ENCODE peak calls at places on chromosome 4, in five cellular contexts. Q is RWPE1, E is neural crest cell, O is lower leg skin, U is AG04450. A is an unnamed sample.

GRCh38 chr4:89123418-89123817 is 12.1 kb downstream of the TIGD2 start:
- DNase-seq in Q (peak), E (no peak), O (no peak), U (no peak), A (no peak)

GRCh38 chr4:8046925-8047541 is 107.4 kb upstream of the AFAP1 start:
- DNase-seq in Q (no peak), E (no peak), O (no peak), U (no peak), A (no peak)

GRCh38 chr4:113781439-113782040 is 20.0 kb upstream of the CAMK2D start:
- DNase-seq in Q (peak), E (no peak), O (no peak), U (no peak), A (no peak)

GRCh38 chr4:2794707-2795557 is 2.0 kb downstream of the SH3BP2 start:
- DNase-seq in Q (no peak), E (no peak), O (peak), U (no peak), A (peak)

GRCh38 chr4:72094054-72094780 is 62.4 kb downstream of the NPFFR2 start:
- DNase-seq in Q (no peak), E (no peak), O (no peak), U (no peak), A (peak)

GRCh38 chr4:112214397-112215264 is 17.0 kb upstream of the AP1AR start:
- DNase-seq in Q (peak), E (no peak), O (no peak), U (no peak), A (no peak)

GRCh38 chr4:111641813-111642579 is 503.3 kb upstream of the FAM241A start:
- DNase-seq in Q (peak), E (peak), O (peak), U (peak), A (no peak)

GRCh38 chr4:130080872-130081451 is 985.0 kb downstream of the C4orf33 start:
- DNase-seq in Q (no peak), E (no peak), O (no peak), U (no peak), A (no peak)

GRCh38 chr4:72430050-72430449 is 139.0 kb downstream of the ADAMTS3 start:
- DNase-seq in Q (no peak), E (no peak), O (no peak), U (no peak), A (no peak)

DNA sequence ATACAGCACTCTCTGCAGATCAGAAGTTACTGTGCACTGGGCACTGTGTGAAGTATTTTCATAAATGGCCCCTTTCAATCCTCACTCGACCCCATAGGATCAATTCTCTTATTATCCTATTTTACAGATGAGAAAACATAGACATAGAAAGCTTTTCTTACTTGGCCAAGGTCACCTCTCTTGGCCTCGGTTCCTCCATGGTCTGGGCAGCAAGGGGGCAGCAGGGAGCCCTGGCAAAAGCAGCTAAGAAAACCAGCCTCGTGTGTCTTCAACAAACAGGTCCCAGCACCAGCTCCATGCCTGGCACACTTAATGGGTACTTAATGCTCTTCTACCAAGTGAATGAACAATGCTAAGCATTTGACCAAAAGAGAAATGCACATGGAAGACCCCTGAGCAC is 34.4 kb downstream of the BST1 start:
- DNase-seq in Q (no peak), E (no peak), O (no peak), U (no peak), A (no peak)
- TF ChIP-seq CTCF in Q (no peak), E (no peak), O (no peak), U (no peak), A (no peak)

GRCh38 chr4:148056879-148057278 is 325.0 kb downstream of the ARHGAP10 start:
- DNase-seq in Q (peak), E (no peak), O (peak), U (no peak), A (peak)
- TF ChIP-seq CTCF in Q (no peak), E (no peak), O (no peak), U (no peak), A (peak)

DNA sequence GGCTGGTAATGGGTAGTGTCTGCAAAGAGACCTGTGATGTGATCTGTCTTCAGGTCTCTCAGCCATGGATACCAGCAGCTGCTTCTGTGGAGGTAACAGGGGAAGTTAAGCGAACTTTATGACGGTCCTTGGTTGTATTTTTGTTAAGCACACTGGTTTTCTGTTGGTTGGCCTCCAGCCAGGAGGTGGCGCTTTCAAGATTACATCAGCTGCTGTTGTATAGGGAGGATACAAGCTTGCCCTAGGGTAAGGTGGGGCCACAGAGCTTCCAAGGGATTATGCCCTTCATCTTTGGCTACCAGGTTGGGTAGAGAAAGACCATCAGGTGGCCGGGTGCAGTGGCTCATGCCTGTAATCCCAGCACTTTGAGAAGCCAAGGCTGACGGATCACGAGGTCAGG is 834.2 kb upstream of the GALNTL6 start:
- DNase-seq in Q (no peak), E (no peak), O (no peak), U (no peak), A (no peak)
- TF ChIP-seq CTCF in Q (no peak), E (no peak), O (no peak), U (no peak), A (no peak)

DNA sequence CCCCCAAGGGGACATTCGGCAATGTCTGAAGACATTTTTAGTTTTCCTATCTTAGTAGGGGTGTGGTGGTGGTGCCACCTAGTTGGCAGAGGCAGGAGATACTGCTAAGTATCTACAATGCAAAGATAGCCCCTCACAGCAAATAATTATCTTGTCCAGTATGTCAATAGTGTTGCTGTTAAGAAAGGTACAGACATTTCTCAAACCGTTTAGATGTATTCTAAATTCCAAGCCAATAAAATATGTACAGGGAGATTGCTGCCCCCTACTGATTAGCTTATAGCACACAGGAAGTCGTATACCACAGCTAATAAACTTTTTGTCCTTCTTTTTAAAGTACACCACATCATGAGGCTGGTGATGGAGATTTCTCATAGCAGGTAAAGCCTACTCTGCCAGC is 260.5 kb downstream of the TMA16 start:
- DNase-seq in Q (peak), E (no peak), O (no peak), U (no peak), A (no peak)
- TF ChIP-seq CTCF in Q (no peak), E (peak), O (no peak), U (peak), A (peak)

DNA sequence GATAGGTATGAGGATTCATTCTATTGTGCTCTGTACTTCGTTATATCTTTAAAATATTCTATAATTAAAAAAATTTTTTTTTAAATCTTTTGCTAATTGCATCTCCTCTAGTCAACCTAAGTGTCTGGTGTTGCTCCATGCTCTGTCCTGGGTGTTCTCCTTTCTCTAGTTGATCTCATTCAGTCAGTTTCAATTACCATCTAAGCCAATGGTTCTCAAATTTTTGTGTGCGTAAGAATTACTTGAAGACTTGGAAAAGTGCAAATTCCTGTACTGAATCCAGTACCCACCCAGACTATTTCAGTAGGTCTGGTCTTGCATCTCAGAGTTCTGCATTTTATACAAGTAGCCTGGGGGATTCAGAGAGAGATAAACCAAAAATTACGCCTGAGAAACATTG is 6.7 kb downstream of the TMPRSS11D start:
- DNase-seq in Q (no peak), E (no peak), O (no peak), U (no peak), A (no peak)
- TF ChIP-seq CTCF in Q (no peak), E (no peak), O (no peak), U (no peak), A (no peak)

DNA sequence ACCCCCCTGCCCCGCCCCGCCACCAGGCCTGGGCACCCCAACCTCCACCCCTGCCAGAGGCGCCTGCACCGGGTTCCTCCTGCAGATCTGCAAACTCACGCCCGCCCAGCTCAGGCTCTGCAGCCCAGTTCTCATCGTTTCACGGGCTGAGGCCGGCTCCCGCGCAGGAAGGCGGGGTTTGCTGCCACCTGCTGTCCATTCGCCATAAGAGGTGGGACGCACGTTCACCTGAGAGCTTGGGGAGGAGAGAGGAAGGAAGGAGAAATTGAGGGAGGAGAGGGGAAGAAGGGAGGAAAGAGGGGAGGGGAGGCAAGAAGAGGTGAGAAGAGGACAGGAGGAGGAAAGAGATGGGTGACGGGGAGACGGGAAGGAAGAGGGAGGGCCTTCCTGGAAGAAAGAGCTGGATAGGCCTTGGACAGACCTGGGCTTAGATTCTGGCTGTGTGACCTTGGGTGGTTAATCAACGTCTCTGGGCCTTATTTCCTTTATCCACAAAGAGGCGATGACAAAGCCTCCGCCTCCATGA is 114.5 kb downstream of the ADRA2C start:
- DNase-seq in Q (peak), E (peak), O (peak), U (no peak), A (no peak)
- TF ChIP-seq CTCF in Q (peak), E (peak), O (peak), U (peak), A (no peak)

GRCh38 chr4:140609548-140610425 is 41.0 kb upstream of the UCP1 start:
- DNase-seq in Q (peak), E (no peak), O (no peak), U (peak), A (no peak)

GRCh38 chr4:140604544-140604943 is 35.8 kb upstream of the UCP1 start:
- DNase-seq in Q (no peak), E (no peak), O (no peak), U (no peak), A (no peak)

GRCh38 chr4:140612356-140612755 is 43.6 kb upstream of the UCP1 start:
- DNase-seq in Q (no peak), E (no peak), O (no peak), U (no peak), A (no peak)

GRCh38 chr4:140611854-140612253 is 43.1 kb upstream of the UCP1 start:
- DNase-seq in Q (no peak), E (no peak), O (no peak), U (no peak), A (no peak)

DNA sequence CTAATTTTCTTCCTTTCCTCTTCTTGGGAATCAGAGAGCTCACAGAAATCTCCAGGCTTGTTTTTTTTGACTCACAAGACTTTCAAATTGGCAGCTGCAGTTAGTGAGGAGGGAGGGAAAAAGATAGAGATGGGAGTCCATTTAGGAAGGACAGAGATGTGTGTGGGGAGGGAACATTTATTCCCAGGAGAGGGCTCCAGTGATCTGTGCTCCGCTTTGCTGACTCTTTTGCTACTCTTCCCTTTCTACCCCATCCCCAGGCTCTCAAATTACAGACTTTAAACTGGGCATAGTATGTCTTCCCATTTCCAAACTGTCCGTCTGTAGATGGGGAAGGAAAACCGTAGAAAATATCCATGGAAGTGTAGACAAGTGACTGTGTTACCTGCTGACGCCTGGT is 39.1 kb upstream of the UCP1 start:
- DNase-seq in Q (no peak), E (no peak), O (no peak), U (no peak), A (no peak)
- TF ChIP-seq CTCF in Q (no peak), E (no peak), O (no peak), U (no peak), A (no peak)

DNA sequence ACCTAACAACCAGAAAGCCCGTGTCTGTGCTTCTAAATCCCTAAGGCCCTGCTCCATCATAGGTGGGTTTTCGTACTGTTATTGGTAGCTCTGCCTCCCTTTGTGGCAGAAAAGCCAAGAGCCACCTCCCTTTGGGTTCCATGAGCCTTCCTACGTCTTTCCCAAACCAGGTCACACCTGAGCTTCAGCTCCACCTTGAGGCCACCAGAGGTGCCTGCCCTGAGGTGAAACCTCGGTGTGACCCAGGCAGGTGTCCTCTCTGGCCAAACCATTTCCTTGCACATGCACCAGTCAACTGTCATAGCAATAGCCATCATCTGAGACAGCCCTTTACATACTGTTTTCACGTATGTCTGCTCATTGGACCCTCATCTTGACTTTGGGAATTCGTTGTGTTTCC is 188.0 kb upstream of the RBPJ start:
- DNase-seq in Q (no peak), E (no peak), O (no peak), U (no peak), A (no peak)
- TF ChIP-seq CTCF in Q (no peak), E (no peak), O (no peak), U (no peak), A (no peak)

A was measured in CD14-positive monocyte.